ENCODE peak calls at places on chromosomes 2 and 18, in six cellular contexts. B is cardiac fibroblast, O is epithelial cell of esophagus, X is GM12865, U is kidney epithelial cell, N is PC-9. H is an unnamed sample.

GRCh38 chr2:128366746-128367511 is 48.3 kb upstream of the HS6ST1 start:
- DNase-seq in B (no peak), O (no peak), X (no peak), U (no peak), N (peak), H (no peak)

GRCh38 chr18:5456577-5457466 is 87.0 kb downstream of the EPB41L3 start:
- DNase-seq in B (peak), O (no peak), X (no peak), U (no peak), N (no peak), H (no peak)

GRCh38 chr18:29004921-29005320 is 828.0 kb upstream of the CDH2 start:
- DNase-seq in B (no peak), O (no peak), X (no peak), U (no peak), N (no peak), H (no peak)

GRCh38 chr2:46977899-46978298 is 62.3 kb upstream of the MCFD2 start:
- DNase-seq in B (no peak), O (no peak), X (peak), U (no peak), N (no peak), H (no peak)

GRCh38 chr2:239905306-239905705 is 119.8 kb downstream of the NDUFA10 start:
- DNase-seq in B (no peak), O (no peak), X (no peak), U (no peak), N (no peak), H (no peak)

GRCh38 chr18:59990121-59990818 is 90.5 kb downstream of the PMAIP1 start:
- DNase-seq in B (no peak), O (peak), X (no peak), U (no peak), N (no peak), H (no peak)

GRCh38 chr2:181374741-181375675 is 82.2 kb upstream of the ITGA4 start:
- DNase-seq in B (no peak), O (no peak), X (peak), U (no peak), N (no peak), H (peak)

GRCh38 chr2:163551974-163552373 is 183.8 kb downstream of the FIGN start:
- DNase-seq in B (peak), O (peak), X (no peak), U (no peak), N (no peak), H (no peak)

GRCh38 chr2:230627806-230628724 is 84.6 kb upstream of the CAB39 start:
- DNase-seq in B (peak), O (peak), X (no peak), U (no peak), N (no peak), H (no peak)

GRCh38 chr2:151111599-151112278 is 149.9 kb downstream of the RBM43 start:
- DNase-seq in B (peak), O (peak), X (no peak), U (peak), N (no peak), H (no peak)

GRCh38 chr2:11071207-11071606 is 84.1 kb upstream of the SLC66A3 start:
- DNase-seq in B (peak), O (no peak), X (peak), U (no peak), N (no peak), H (no peak)

GRCh38 chr2:197286805-197287595 is 23.6 kb downstream of the ANKRD44 start:
- DNase-seq in B (peak), O (peak), X (peak), U (peak), N (peak), H (peak)

GRCh38 chr2:181686566-181687185 is 6.4 kb upstream of the NEUROD1 start:
- DNase-seq in B (no peak), O (no peak), X (no peak), U (no peak), N (no peak), H (no peak)

GRCh38 chr2:240968731-240969624 is 29.4 kb upstream of the SNED1 start:
- DNase-seq in B (no peak), O (no peak), X (peak), U (no peak), N (no peak), H (no peak)

GRCh38 chr2:86628091-86628522 is 4.4 kb upstream of the RNF103 start:
- DNase-seq in B (no peak), O (no peak), X (no peak), U (no peak), N (no peak), H (peak)

GRCh38 chr2:190443778-190444481 is 35.8 kb downstream of the MFSD6 start:
- DNase-seq in B (peak), O (peak), X (no peak), U (no peak), N (no peak), H (no peak)

GRCh38 chr2:207528980-207529329 is 807 bp upstream of the CREB1 start:
- DNase-seq in B (peak), O (peak), X (peak), U (no peak), N (peak), H (peak)

GRCh38 chr2:119730598-119731278 is 29.0 kb upstream of the PTPN4 start:
- DNase-seq in B (no peak), O (peak), X (no peak), U (peak), N (no peak), H (no peak)

GRCh38 chr2:61367177-61367576 is 103.7 kb downstream of the USP34 start:
- DNase-seq in B (no peak), O (no peak), X (no peak), U (no peak), N (no peak), H (no peak)

GRCh38 chr2:46717733-46718121 is 197.9 kb downstream of the MCFD2 start:
- DNase-seq in B (peak), O (no peak), X (no peak), U (no peak), N (no peak), H (no peak)

GRCh38 chr2:135709992-135710391 is 31.7 kb upstream of the UBXN4 start:
- DNase-seq in B (peak), O (peak), X (peak), U (no peak), N (peak), H (peak)

GRCh38 chr2:15667579-15668556 is 76.2 kb downstream of the DDX1 start:
- DNase-seq in B (peak), O (no peak), X (no peak), U (no peak), N (no peak), H (no peak)

GRCh38 chr18:56727399-56727798 is 76.2 kb downstream of the WDR7 start:
- DNase-seq in B (peak), O (peak), X (no peak), U (no peak), N (no peak), H (no peak)

GRCh38 chr2:61664190-61664589 is 126.0 kb upstream of the XPO1 start:
- DNase-seq in B (no peak), O (no peak), X (no peak), U (no peak), N (no peak), H (no peak)

GRCh38 chr2:127661949-127662510 is 13.3 kb downstream of the LIMS2 start:
- DNase-seq in B (peak), O (no peak), X (no peak), U (no peak), N (no peak), H (no peak)

GRCh38 chr2:237707859-237708398 is 80.5 kb downstream of the LRRFIP1 start:
- DNase-seq in B (no peak), O (no peak), X (no peak), U (no peak), N (no peak), H (no peak)

GRCh38 chr2:127058656-127059252 is 48.2 kb downstream of the BIN1 start:
- DNase-seq in B (no peak), O (no peak), X (no peak), U (no peak), N (no peak), H (no peak)

GRCh38 chr18:57792741-57793629 is 10.1 kb downstream of the ATP8B1 start:
- DNase-seq in B (peak), O (no peak), X (no peak), U (no peak), N (no peak), H (no peak)

DNA sequence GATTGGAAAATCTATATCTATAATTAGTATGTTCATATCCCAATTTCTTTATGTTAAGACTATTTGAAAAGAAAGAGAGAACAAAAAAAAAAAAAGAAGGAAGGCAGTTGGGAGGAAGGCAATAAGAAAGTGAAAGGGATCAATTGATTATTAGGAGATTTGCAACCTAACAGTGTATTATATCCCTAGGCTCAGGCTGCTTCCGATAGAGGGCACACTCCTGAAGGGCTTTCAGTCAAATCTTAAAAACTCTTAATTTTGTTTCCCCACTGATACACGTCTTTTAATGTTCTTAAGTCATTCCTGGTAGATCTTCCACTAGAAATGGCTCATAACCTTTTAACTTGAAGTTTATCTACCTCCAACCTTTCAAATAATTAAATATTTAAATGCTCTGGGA is 763.9 kb downstream of the BCL11A start:
- DNase-seq in B (no peak), O (no peak), X (no peak), U (no peak), N (no peak), H (no peak)
- TF ChIP-seq CTCF in B (no peak), O (no peak), X (no peak), U (peak), N (no peak), H (no peak)

GRCh38 chr2:36807223-36807886 is 110.8 kb downstream of the VIT start:
- DNase-seq in B (no peak), O (no peak), X (no peak), U (no peak), N (no peak), H (no peak)

GRCh38 chr2:36809046-36809445 is 112.5 kb downstream of the VIT start:
- DNase-seq in B (no peak), O (peak), X (no peak), U (no peak), N (no peak), H (no peak)

GRCh38 chr2:36811071-36811470 is 114.6 kb downstream of the VIT start:
- DNase-seq in B (no peak), O (no peak), X (no peak), U (no peak), N (no peak), H (no peak)

GRCh38 chr2:36808386-36808785 is 111.9 kb downstream of the VIT start:
- DNase-seq in B (no peak), O (no peak), X (no peak), U (no peak), N (no peak), H (no peak)

DNA sequence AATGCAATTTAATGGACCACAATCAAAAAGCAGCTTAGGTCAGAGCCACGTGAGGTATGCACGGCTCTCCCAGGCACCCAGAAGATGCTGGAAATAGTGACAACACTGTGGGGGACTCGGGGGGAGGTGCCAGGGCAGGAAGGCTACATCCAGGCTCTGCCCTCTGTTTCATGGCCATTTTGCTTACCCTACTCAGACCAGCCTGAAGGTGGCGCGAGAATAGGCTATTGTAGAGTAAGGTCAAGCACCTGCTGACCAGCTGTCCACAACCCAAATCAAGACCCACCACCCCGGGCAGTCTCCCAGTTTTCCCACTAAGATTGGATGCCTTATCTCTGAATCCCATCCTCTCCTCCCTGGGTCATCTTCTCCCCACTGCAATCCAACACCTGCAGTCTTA is 115.7 kb downstream of the VIT start:
- DNase-seq in B (no peak), O (no peak), X (no peak), U (no peak), N (peak), H (no peak)
- TF ChIP-seq CTCF in B (peak), O (peak), X (peak), U (peak), N (peak), H (no peak)

DNA sequence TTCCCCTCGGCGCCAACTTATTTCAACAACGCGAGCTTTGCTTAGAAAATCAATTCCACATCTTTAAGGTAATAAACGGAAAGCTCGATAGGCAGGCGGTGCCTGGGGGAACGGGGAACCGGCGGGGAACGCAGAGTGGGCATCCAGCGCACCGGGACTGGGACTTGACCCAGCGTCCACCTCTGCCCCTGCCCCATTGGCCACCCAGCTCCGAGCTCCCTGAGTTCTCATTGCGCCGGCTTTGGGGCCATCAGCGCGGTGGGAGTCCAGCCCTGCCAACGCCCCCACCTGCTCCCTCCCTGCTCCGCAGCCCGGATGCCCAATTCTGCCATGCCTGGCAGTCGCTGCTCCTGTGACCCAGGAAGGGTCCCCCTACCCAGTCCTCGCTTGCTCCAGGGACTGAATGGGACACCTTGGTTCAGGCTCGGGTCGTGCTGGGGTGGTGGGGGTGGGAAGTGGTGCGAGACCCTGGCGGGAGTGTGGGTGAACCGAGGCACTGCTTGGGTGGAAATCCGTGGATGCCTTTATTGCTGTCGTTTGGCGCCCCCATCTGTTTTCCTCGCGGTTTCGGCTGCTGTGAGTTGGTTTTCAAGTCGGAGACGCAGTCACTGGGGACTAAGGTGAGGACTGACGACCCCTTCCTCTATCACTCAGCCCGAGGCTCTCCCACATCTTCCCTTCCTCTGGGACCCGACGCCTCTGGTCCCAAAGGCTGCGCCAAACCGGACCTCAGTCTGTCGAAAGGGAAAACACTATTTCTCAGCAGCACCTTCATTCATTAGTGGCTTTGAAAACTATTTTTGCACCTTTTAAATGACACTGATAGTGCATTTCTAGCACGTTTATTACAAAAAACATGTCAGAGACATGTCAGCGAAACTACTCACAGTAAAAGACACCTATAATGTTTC is 2.4 kb upstream of the EVX2 start:
- DNase-seq in B (peak), O (peak), X (peak), U (no peak), N (peak), H (no peak)
- TF ChIP-seq CTCF in B (peak), O (peak), X (peak), U (peak), N (peak), H (peak)

GRCh38 chr18:66495844-66496243 is 108.0 kb downstream of the CDH19 start:
- DNase-seq in B (peak), O (peak), X (peak), U (peak), N (peak), H (peak)
- TF ChIP-seq CTCF in B (peak), O (peak), X (peak), U (peak), N (peak), H (peak)

DNA sequence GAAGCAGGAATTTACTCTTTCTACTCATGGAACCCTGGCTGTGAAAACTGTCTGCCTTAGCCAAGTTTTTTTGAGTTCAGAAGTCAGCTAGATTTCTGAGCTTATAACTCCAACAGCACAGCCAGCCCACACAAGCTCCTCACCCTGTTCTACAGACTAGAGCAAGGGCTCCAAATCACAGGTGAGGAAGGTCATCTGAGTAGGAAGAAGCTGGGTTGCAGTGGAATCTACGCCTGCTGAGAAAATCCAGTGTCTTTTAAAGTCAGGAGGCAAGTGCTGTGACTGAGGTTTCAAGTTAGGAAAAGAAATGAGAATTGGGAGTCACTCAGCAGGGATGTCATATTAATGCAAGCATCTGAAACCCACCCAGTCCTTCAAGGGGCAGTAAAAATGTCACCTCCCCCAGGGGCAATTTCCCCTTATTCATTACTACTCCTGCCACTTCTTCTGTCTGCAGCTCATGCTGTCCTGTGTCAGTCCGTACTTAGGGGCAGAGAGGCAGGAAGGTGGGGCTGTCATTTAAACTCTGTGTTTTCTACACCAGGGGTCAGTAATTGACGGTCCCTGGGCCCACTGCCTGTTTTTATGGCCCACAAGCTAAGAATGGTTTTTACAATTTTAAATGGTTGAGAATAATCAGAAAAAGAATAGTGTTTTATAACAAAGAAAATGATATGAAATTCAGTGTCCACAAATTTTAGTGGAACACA is 551.1 kb downstream of the BCL11A start:
- DNase-seq in B (no peak), O (no peak), X (no peak), U (no peak), N (no peak), H (no peak)
- TF ChIP-seq CTCF in B (no peak), O (no peak), X (no peak), U (no peak), N (no peak), H (no peak)

GRCh38 chr2:188456114-188456909 is 164.6 kb downstream of the GULP1 start:
- DNase-seq in B (no peak), O (no peak), X (no peak), U (no peak), N (no peak), H (no peak)
- TF ChIP-seq CTCF in B (peak), O (no peak), X (peak), U (peak), N (no peak), H (no peak)

DNA sequence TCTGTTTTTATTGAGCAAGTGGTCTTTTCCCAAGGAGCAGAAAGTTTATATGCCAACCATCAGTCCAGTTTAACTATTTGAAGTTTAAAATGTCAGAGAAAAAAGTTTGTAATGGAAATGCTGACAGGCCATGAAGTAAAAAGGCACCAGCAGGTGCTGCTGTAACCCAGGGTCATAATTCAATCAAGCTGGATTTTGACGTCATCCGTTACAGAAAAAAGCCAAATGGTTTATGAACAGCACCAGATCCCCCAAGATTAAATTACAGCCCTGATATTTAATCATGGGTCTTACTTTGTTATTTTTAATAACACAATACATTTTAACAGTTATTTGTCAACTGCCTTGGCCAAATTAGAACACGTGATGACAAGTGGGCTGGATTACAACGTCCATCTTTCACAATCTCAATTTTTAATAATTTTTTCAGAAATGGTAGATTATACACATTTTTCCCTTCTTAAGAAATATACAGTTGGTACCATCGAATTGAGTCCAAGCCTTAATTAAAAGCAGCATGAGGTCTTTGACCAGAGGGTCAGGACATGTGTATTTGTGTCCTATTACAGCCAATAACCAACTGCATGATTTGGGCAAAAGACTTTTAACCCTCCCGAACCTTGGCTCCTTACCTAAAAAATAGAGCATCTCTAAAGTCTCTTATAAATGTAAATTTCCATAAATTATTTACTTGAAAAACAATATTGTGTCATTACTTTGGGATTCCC is 10.0 kb downstream of the TCF4 start:
- DNase-seq in B (no peak), O (no peak), X (peak), U (no peak), N (no peak), H (no peak)
- TF ChIP-seq CTCF in B (no peak), O (peak), X (peak), U (peak), N (no peak), H (no peak)